ENCODE peak calls at places on chromosomes 6 and 20, in four cellular contexts. One of them, this sample, is unnamed.
A peak's percentile ranks its signal among the peaks of the same experiment; 100 is the strongest.

GRCh38 chr20:25738198-25738597 is 41.5 kb upstream of the ZNF337 start:
- DNase-seq in GM12878: no peak
- DNase-seq in HL-60: no peak
- DNase-seq in K562: no peak
- DNase-seq in this sample: no peak

GRCh38 chr6:20203561-20204528 is 8.4 kb downstream of the MBOAT1 start:
- DNase-seq in K562: peak; percentile 59
- DNase-seq in HL-60: no peak
- DNase-seq in GM12878: no peak
- DNase-seq in this sample: no peak

GRCh38 chr20:34970193-34971037 is 14.7 kb downstream of the MYH7B start:
- DNase-seq in K562: no peak
- DNase-seq in GM12878: no peak
- DNase-seq in HL-60: no peak
- DNase-seq in this sample: no peak

GRCh38 chr20:49690899-49691620 is 22.6 kb downstream of the B4GALT5 start:
- DNase-seq in HL-60: no peak
- DNase-seq in GM12878: no peak
- DNase-seq in K562: peak; percentile 57
- DNase-seq in this sample: no peak

GRCh38 chr6:141335476-141335875 is 797.2 kb upstream of the GJE1 start:
- DNase-seq in HL-60: no peak
- DNase-seq in GM12878: no peak
- DNase-seq in K562: no peak
- DNase-seq in this sample: no peak

GRCh38 chr6:30470968-30471367 is 18.3 kb upstream of the HLA-E start:
- DNase-seq in HL-60: no peak
- DNase-seq in GM12878: no peak
- DNase-seq in K562: no peak
- DNase-seq in this sample: no peak

GRCh38 chr20:63785646-63786255 is 45.3 kb downstream of the ZBTB46 start:
- DNase-seq in K562: no peak
- DNase-seq in HL-60: no peak
- DNase-seq in GM12878: no peak
- DNase-seq in this sample: no peak

GRCh38 chr20:51400051-51400926 is 142.2 kb downstream of the NFATC2 start:
- DNase-seq in K562: no peak
- DNase-seq in HL-60: no peak
- DNase-seq in GM12878: peak; percentile 89
- DNase-seq in this sample: peak; percentile 63

GRCh38 chr20:1505871-1506270 is 14.7 kb upstream of the SIRPB2 start:
- DNase-seq in K562: no peak
- DNase-seq in HL-60: no peak
- DNase-seq in GM12878: no peak
- DNase-seq in this sample: no peak

GRCh38 chr6:88165877-88166492 is at the start of gene CNR1:
- DNase-seq in HL-60: peak; percentile 9
- DNase-seq in GM12878: no peak
- DNase-seq in K562: peak; percentile 16
- DNase-seq in this sample: peak; percentile 45

GRCh38 chr6:35451354-35452185 is 568 bp upstream of the FANCE start:
- DNase-seq in GM12878: no peak
- DNase-seq in HL-60: no peak
- DNase-seq in K562: no peak
- DNase-seq in this sample: no peak

GRCh38 chr6:143962644-143962929 is 45.5 kb downstream of the PLAGL1 start:
- DNase-seq in GM12878: no peak
- DNase-seq in HL-60: no peak
- DNase-seq in K562: no peak
- DNase-seq in this sample: no peak

GRCh38 chr20:6884114-6884513 is 116.6 kb downstream of the BMP2 start:
- DNase-seq in GM12878: no peak
- DNase-seq in K562: no peak
- DNase-seq in HL-60: peak; percentile 67
- DNase-seq in this sample: no peak

GRCh38 chr20:55514498-55514897 is 490.8 kb downstream of the CBLN4 start:
- DNase-seq in K562: no peak
- DNase-seq in HL-60: no peak
- DNase-seq in GM12878: no peak
- DNase-seq in this sample: no peak

GRCh38 chr20:59485576-59486250 is 118.6 kb upstream of the PHACTR3 start:
- DNase-seq in GM12878: no peak
- DNase-seq in HL-60: no peak
- DNase-seq in K562: no peak
- DNase-seq in this sample: no peak

GRCh38 chr6:90295854-90296345 is 743 bp downstream of the BACH2 start:
- DNase-seq in GM12878: no peak
- DNase-seq in HL-60: peak; percentile 39
- DNase-seq in K562: peak; percentile 67
- DNase-seq in this sample: peak; percentile 28

GRCh38 chr6:89610149-89610642 is 28.4 kb downstream of the LYRM2 start:
- DNase-seq in HL-60: peak; percentile 76
- DNase-seq in GM12878: peak; percentile 30
- DNase-seq in K562: peak; percentile 74
- DNase-seq in this sample: peak; percentile 38

DNA sequence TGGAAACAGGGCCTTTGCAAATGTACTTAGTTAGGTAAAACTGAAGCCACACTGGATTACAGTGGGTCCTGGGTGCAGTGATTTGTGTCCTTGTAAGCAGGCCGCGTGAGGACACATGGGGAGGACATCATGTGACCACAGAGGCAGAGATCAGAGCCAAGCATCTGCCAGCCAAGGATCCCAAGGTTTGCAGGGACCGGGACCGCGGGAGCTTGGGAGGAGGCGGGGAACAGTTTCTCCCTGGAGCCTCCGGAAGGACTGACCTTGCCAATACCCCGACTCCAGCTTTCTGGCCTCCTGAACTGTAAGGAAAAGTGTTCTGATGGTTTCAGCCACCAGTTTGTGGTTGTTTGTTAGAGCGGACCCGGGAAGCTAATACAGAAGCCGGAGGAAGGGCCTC is 500.9 kb downstream of the PREX1 start:
- DNase-seq in HL-60: no peak
- DNase-seq in GM12878: no peak
- DNase-seq in K562: no peak
- DNase-seq in this sample: no peak
- TF ChIP-seq POLR2AphosphoS5 in HL-60: no peak
- TF ChIP-seq POLR2AphosphoS5 in GM12878: no peak
- TF ChIP-seq POLR2AphosphoS5 in K562: no peak
- TF ChIP-seq POLR2AphosphoS5 in this sample: no peak

GRCh38 chr6:128413291-128413690 is 107.1 kb downstream of the PTPRK start:
- DNase-seq in HL-60: no peak
- DNase-seq in K562: no peak
- DNase-seq in GM12878: no peak
- DNase-seq in this sample: no peak
- TF ChIP-seq SPI1 in HL-60: no peak
- TF ChIP-seq SPI1 in K562: no peak
- TF ChIP-seq SPI1 in GM12878: no peak
- TF ChIP-seq SPI1 in this sample: no peak

GRCh38 chr6:105409734-105410133 is 6.9 kb upstream of the PREP start:
- DNase-seq in K562: no peak
- DNase-seq in HL-60: no peak
- DNase-seq in GM12878: no peak
- DNase-seq in this sample: no peak
- TF ChIP-seq POLR2AphosphoS5 in K562: no peak
- TF ChIP-seq POLR2AphosphoS5 in HL-60: no peak
- TF ChIP-seq POLR2AphosphoS5 in GM12878: no peak
- TF ChIP-seq POLR2AphosphoS5 in this sample: no peak

GRCh38 chr6:40778186-40778585 is 191.0 kb upstream of the LRFN2 start:
- DNase-seq in K562: no peak
- DNase-seq in HL-60: no peak
- DNase-seq in GM12878: no peak
- DNase-seq in this sample: no peak
- TF ChIP-seq SPI1 in K562: no peak
- TF ChIP-seq SPI1 in HL-60: no peak
- TF ChIP-seq SPI1 in GM12878: no peak
- TF ChIP-seq SPI1 in this sample: no peak

GRCh38 chr20:15039088-15039762 is 701.8 kb upstream of the FLRT3 start:
- DNase-seq in GM12878: no peak
- DNase-seq in HL-60: no peak
- DNase-seq in K562: no peak
- DNase-seq in this sample: no peak
- TF ChIP-seq POLR2AphosphoS5 in GM12878: no peak
- TF ChIP-seq POLR2AphosphoS5 in HL-60: no peak
- TF ChIP-seq POLR2AphosphoS5 in K562: no peak
- TF ChIP-seq POLR2AphosphoS5 in this sample: no peak

GRCh38 chr6:31796993-31797385 is 1.4 kb upstream of the VARS1 start:
- DNase-seq in GM12878: no peak
- DNase-seq in K562: no peak
- DNase-seq in HL-60: no peak
- DNase-seq in this sample: no peak

GRCh38 chr6:31794294-31794865 is 1.2 kb downstream of the VARS1 start:
- DNase-seq in K562: peak; percentile 64
- DNase-seq in GM12878: no peak
- DNase-seq in HL-60: peak; percentile 40
- DNase-seq in this sample: no peak

GRCh38 chr6:31795616-31796298 is at the start of gene VARS1:
- DNase-seq in K562: peak; percentile 99
- DNase-seq in HL-60: peak; percentile 96
- DNase-seq in GM12878: peak; percentile 62
- DNase-seq in this sample: peak; percentile 93

GRCh38 chr6:31792741-31793140 is 2.8 kb downstream of the VARS1 start:
- DNase-seq in HL-60: no peak
- DNase-seq in GM12878: no peak
- DNase-seq in K562: peak; percentile 60
- DNase-seq in this sample: no peak

DNA sequence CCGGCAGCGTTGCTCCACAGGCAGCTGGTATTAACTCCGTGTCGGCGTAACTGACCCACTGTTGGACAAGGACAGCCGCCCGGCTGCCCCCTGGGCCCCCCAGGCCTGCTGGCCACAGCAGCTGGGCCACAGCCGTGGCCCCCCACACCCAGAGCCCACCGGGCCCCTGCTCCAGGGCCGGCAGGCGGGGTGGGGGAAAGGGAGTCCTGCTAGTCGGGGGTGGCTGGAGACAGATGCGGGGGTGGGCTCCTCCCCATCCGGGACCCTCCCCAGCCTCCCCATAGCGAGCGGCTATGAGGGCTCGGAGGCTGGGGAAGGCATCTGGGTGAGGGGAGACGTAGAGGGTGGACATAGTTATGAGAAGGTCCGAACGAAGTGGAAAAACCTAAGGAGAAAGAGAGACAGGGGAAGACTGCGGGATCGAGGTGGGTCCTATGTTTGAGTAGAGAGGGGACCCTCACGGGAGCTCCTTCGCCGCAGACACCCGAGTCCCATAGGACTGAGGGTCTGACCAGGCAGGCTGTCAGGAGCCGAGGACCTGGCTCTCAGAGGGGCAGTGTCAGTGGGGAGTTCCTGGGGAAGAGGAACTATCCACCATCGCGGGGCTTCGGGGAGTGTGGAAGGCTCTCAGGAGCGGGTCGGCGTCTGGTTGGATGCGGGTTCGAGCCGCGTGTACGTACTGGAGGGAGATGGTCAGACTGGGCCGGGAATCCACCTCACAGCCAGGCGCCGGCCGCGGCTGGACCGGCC is 511 bp downstream of the VARS1 start:
- DNase-seq in HL-60: peak; percentile 67
- DNase-seq in GM12878: no peak
- DNase-seq in K562: no peak
- DNase-seq in this sample: peak; percentile 57
- TF ChIP-seq SPI1 in HL-60: no peak
- TF ChIP-seq SPI1 in GM12878: no peak
- TF ChIP-seq SPI1 in K562: no peak
- TF ChIP-seq SPI1 in this sample: no peak

GRCh38 chr6:43060034-43060754 is 763 bp downstream of the KLC4 start:
- DNase-seq in HL-60: peak; percentile 3
- DNase-seq in K562: peak; percentile 49
- DNase-seq in GM12878: no peak
- DNase-seq in this sample: no peak

GRCh38 chr6:43060755-43061633 is 1.6 kb downstream of the KLC4 start:
- DNase-seq in K562: no peak
- DNase-seq in GM12878: no peak
- DNase-seq in HL-60: no peak
- DNase-seq in this sample: no peak

GRCh38 chr6:43055966-43056365 is 2.3 kb upstream of the CUL7 start:
- DNase-seq in K562: no peak
- DNase-seq in GM12878: no peak
- DNase-seq in HL-60: no peak
- DNase-seq in this sample: no peak

GRCh38 chr6:43059168-43060033 is at the start of the genes KLC4 and MRPL2:
- DNase-seq in GM12878: peak; percentile 97
- DNase-seq in HL-60: peak; percentile 99
- DNase-seq in K562: peak; percentile 100
- DNase-seq in this sample: peak; percentile 100

GRCh38 chr6:43058511-43058910 is 723 bp downstream of the MRPL2 start:
- DNase-seq in HL-60: peak; percentile 16
- DNase-seq in GM12878: no peak
- DNase-seq in K562: no peak
- DNase-seq in this sample: no peak
- TF ChIP-seq POLR2AphosphoS5 in HL-60: no peak
- TF ChIP-seq POLR2AphosphoS5 in GM12878: no peak
- TF ChIP-seq POLR2AphosphoS5 in K562: no peak
- TF ChIP-seq POLR2AphosphoS5 in this sample: no peak

GRCh38 chr6:43622541-43622940 is 6.5 kb downstream of the GTPBP2 start:
- DNase-seq in GM12878: no peak
- DNase-seq in K562: no peak
- DNase-seq in HL-60: no peak
- DNase-seq in this sample: no peak
- TF ChIP-seq SPI1 in GM12878: no peak
- TF ChIP-seq SPI1 in K562: no peak
- TF ChIP-seq SPI1 in HL-60: no peak
- TF ChIP-seq SPI1 in this sample: no peak

GRCh38 chr20:41340327-41341055 is at the start of gene LPIN3:
- DNase-seq in GM12878: no peak
- DNase-seq in HL-60: no peak
- DNase-seq in K562: peak; percentile 95
- DNase-seq in this sample: peak; percentile 69
- TF ChIP-seq POLR2AphosphoS5 in GM12878: no peak
- TF ChIP-seq POLR2AphosphoS5 in HL-60: no peak
- TF ChIP-seq POLR2AphosphoS5 in K562: peak; percentile 41
- TF ChIP-seq POLR2AphosphoS5 in this sample: no peak